ENCODE peak calls at places on chromosomes 11 and 22, in nine cellular contexts. C, Q, G, A, P, X, W, I and J are unnamed samples.

GRCh38 chr11:12989428-12990242 is 19.5 kb upstream of the RASSF10 start:
- DNase-seq in W (no peak), I (no peak), X (no peak), G (no peak), A (no peak), Q (no peak), C (no peak), P (no peak), J (no peak)

GRCh38 chr22:30691204-30691603 is 3.5 kb upstream of the OSBP2 start:
- DNase-seq in A (no peak), Q (no peak), I (no peak), W (no peak), P (no peak), X (no peak), C (no peak), G (no peak), J (no peak)

GRCh38 chr11:76614471-76615183 is 55.9 kb downstream of the LRRC32 start:
- DNase-seq in I (peak), G (peak), P (no peak), Q (no peak), C (no peak), X (no peak), W (no peak), A (no peak), J (no peak)

GRCh38 chr22:38843716-38844660 is at the start of gene NPTXR:
- DNase-seq in C (peak), P (peak), A (peak), G (no peak), I (peak), Q (peak), W (peak), X (peak), J (peak)

GRCh38 chr11:112724194-112724790 is 236.9 kb upstream of the NCAM1 start:
- DNase-seq in I (no peak), P (no peak), G (no peak), A (no peak), C (no peak), Q (no peak), X (no peak), W (no peak), J (peak)

GRCh38 chr11:95330332-95330731 is 99.3 kb upstream of the SESN3 start:
- DNase-seq in G (no peak), I (no peak), C (no peak), A (no peak), Q (no peak), X (no peak), P (no peak), W (no peak), J (no peak)

GRCh38 chr11:102473543-102473942 is 21.0 kb upstream of the TMEM123 start:
- DNase-seq in W (no peak), X (no peak), A (no peak), I (no peak), P (no peak), C (no peak), G (peak), Q (no peak), J (no peak)

GRCh38 chr11:42066113-42066512 is 606.7 kb upstream of the LRRC4C start:
- DNase-seq in P (no peak), Q (no peak), W (no peak), G (no peak), I (peak), C (no peak), A (no peak), X (no peak), J (no peak)

GRCh38 chr11:122697636-122698167 is 42.2 kb downstream of the UBASH3B start:
- DNase-seq in I (no peak), C (no peak), G (no peak), A (no peak), P (peak), W (no peak), Q (peak), X (no peak), J (peak)

GRCh38 chr11:20021771-20022362 is 138.4 kb downstream of the DBX1 start:
- DNase-seq in G (no peak), P (no peak), C (no peak), X (no peak), A (no peak), Q (no peak), I (no peak), W (no peak), J (no peak)

GRCh38 chr11:69830086-69830485 is 10.9 kb upstream of the FGF3 start:
- DNase-seq in X (no peak), A (no peak), I (no peak), Q (no peak), C (no peak), P (no peak), G (no peak), W (no peak), J (no peak)

GRCh38 chr11:106098893-106099553 is 21.6 kb downstream of the AASDHPPT start:
- DNase-seq in W (no peak), X (no peak), I (no peak), G (no peak), P (no peak), Q (no peak), C (no peak), A (no peak), J (no peak)

GRCh38 chr11:2471048-2471803 is 26.4 kb downstream of the KCNQ1 start:
- DNase-seq in I (no peak), X (no peak), Q (no peak), A (no peak), G (no peak), P (no peak), C (no peak), W (no peak), J (no peak)

GRCh38 chr11:330694-331314 is 10.1 kb upstream of the IFITM3 start:
- DNase-seq in G (no peak), X (no peak), C (no peak), P (no peak), Q (no peak), A (no peak), I (no peak), W (no peak), J (no peak)

GRCh38 chr22:17266261-17266971 is 47.2 kb upstream of the ADA2 start:
- DNase-seq in Q (no peak), I (peak), X (peak), A (no peak), P (no peak), C (no peak), G (peak), W (no peak), J (no peak)

GRCh38 chr11:129455756-129456436 is 80.2 kb downstream of the BARX2 start:
- DNase-seq in W (no peak), X (no peak), Q (no peak), P (no peak), G (no peak), C (no peak), A (no peak), I (no peak), J (no peak)

GRCh38 chr11:44261800-44262591 is 47.9 kb downstream of the ALX4 start:
- DNase-seq in I (no peak), C (no peak), Q (no peak), A (no peak), X (peak), W (no peak), G (no peak), P (no peak), J (no peak)

GRCh38 chr11:64538501-64538951 is 52.5 kb upstream of the SLC22A12 start:
- DNase-seq in I (no peak), X (no peak), Q (peak), C (no peak), P (no peak), G (no peak), A (no peak), W (no peak), J (no peak)

GRCh38 chr11:34052608-34053160 is 1.2 kb downstream of the CAPRIN1 start:
- DNase-seq in C (peak), X (peak), A (no peak), G (peak), P (no peak), Q (no peak), W (peak), I (peak), J (peak)

GRCh38 chr22:43777204-43777671 is 34.9 kb downstream of the EFCAB6 start:
- DNase-seq in I (no peak), A (peak), W (no peak), X (peak), C (no peak), G (no peak), Q (no peak), P (peak), J (no peak)

GRCh38 chr22:29702025-29702930 is 17.5 kb upstream of the CABP7 start:
- DNase-seq in C (no peak), Q (no peak), W (no peak), I (no peak), G (no peak), P (peak), A (no peak), X (peak), J (no peak)

GRCh38 chr11:99316761-99317475 is 296.2 kb downstream of the CNTN5 start:
- DNase-seq in W (no peak), G (no peak), P (no peak), X (no peak), A (no peak), C (no peak), I (peak), Q (no peak), J (no peak)

GRCh38 chr11:20337526-20338154 is 25.9 kb upstream of the HTATIP2 start:
- DNase-seq in I (no peak), Q (no peak), X (peak), A (peak), C (no peak), P (peak), G (no peak), W (no peak), J (no peak)

GRCh38 chr11:35751664-35752061 is 89.1 kb downstream of the TRIM44 start:
- DNase-seq in G (no peak), C (no peak), A (no peak), W (no peak), I (no peak), Q (no peak), P (no peak), X (no peak), J (no peak)

GRCh38 chr11:6736495-6737121 is 35.2 kb downstream of the OR2AG2 start:
- DNase-seq in W (no peak), C (no peak), X (no peak), P (no peak), A (no peak), I (no peak), G (no peak), Q (no peak), J (no peak)

GRCh38 chr11:125263268-125263790 is 98.8 kb downstream of the PKNOX2 start:
- DNase-seq in Q (no peak), X (no peak), P (peak), W (no peak), I (peak), G (peak), C (no peak), A (no peak), J (no peak)

GRCh38 chr11:34531663-34532062 is 18.1 kb upstream of the ELF5 start:
- DNase-seq in X (no peak), G (no peak), A (no peak), C (no peak), I (no peak), P (no peak), Q (no peak), W (no peak), J (no peak)

GRCh38 chr22:35742342-35743100 is 24.8 kb downstream of the APOL5 start:
- DNase-seq in I (no peak), P (peak), G (no peak), C (no peak), X (no peak), A (peak), Q (no peak), W (no peak), J (no peak)

GRCh38 chr22:26590525-26590858 is 560 bp upstream of the TPST2 start:
- DNase-seq in X (no peak), W (no peak), I (no peak), P (no peak), Q (peak), G (no peak), A (no peak), C (no peak), J (no peak)

GRCh38 chr22:41576877-41577276 is 12.8 kb downstream of the PMM1 start:
- DNase-seq in C (no peak), G (peak), A (peak), I (peak), W (no peak), Q (peak), X (peak), P (peak), J (no peak)